ENCODE peak calls at places on chromosomes 11 and 22, in four cellular contexts. One of them, this sample, is unnamed.

GRCh38 chr11:74702383-74703007 is 28.7 kb downstream of the CHRDL2 start:
- DNase-seq in Calu3: peak; percentile 74
- DNase-seq in H9: peak; percentile 80
- DNase-seq in pancreas: peak; percentile 75
- DNase-seq in this sample: peak; percentile 76

GRCh38 chr11:130112071-130112830 is 42.6 kb downstream of the APLP2 start:
- DNase-seq in Calu3: no peak
- DNase-seq in H9: no peak
- DNase-seq in pancreas: no peak
- DNase-seq in this sample: no peak

GRCh38 chr22:24730864-24731263 is 43.7 kb downstream of the PIWIL3 start:
- DNase-seq in Calu3: no peak
- DNase-seq in H9: no peak
- DNase-seq in pancreas: no peak
- DNase-seq in this sample: no peak

GRCh38 chr11:95680169-95680929 is 109.2 kb downstream of the FAM76B start:
- DNase-seq in Calu3: no peak
- DNase-seq in H9: no peak
- DNase-seq in pancreas: no peak
- DNase-seq in this sample: no peak

GRCh38 chr22:50118557-50119168 is 28.9 kb downstream of the MOV10L1 start:
- DNase-seq in Calu3: peak; percentile 27
- DNase-seq in H9: no peak
- DNase-seq in pancreas: no peak
- DNase-seq in this sample: no peak

GRCh38 chr11:31160504-31161422 is 208.8 kb downstream of the DCDC1 start:
- DNase-seq in Calu3: no peak
- DNase-seq in H9: no peak
- DNase-seq in pancreas: no peak
- DNase-seq in this sample: no peak

GRCh38 chr11:103800406-103801114 is 235.9 kb upstream of the DDI1 start:
- DNase-seq in Calu3: no peak
- DNase-seq in H9: peak; percentile 35
- DNase-seq in pancreas: no peak
- DNase-seq in this sample: no peak

GRCh38 chr11:14357843-14358728 is 897 bp downstream of the RRAS2 start:
- DNase-seq in Calu3: peak; percentile 70
- DNase-seq in H9: peak; percentile 72
- DNase-seq in pancreas: peak; percentile 67
- DNase-seq in this sample: peak; percentile 83

GRCh38 chr11:6925636-6926207 is 504 bp upstream of the ZNF215 start:
- DNase-seq in Calu3: no peak
- DNase-seq in H9: peak; percentile 52
- DNase-seq in pancreas: no peak
- DNase-seq in this sample: no peak

GRCh38 chr11:70590356-70590991 is 192.1 kb downstream of the CTTN start:
- DNase-seq in Calu3: no peak
- DNase-seq in H9: no peak
- DNase-seq in pancreas: no peak
- DNase-seq in this sample: no peak

GRCh38 chr11:35583843-35584242 is 34.4 kb upstream of the FJX1 start:
- DNase-seq in Calu3: no peak
- DNase-seq in H9: no peak
- DNase-seq in pancreas: no peak
- DNase-seq in this sample: no peak

GRCh38 chr11:32015435-32015834 is 75.4 kb upstream of the RCN1 start:
- DNase-seq in Calu3: no peak
- DNase-seq in H9: no peak
- DNase-seq in pancreas: no peak
- DNase-seq in this sample: no peak

GRCh38 chr11:103326070-103326794 is 217.0 kb downstream of the DYNC2H1 start:
- DNase-seq in Calu3: peak; percentile 48
- DNase-seq in H9: peak; percentile 78
- DNase-seq in pancreas: peak; percentile 42
- DNase-seq in this sample: peak; percentile 44

GRCh38 chr11:68471360-68472340 is 11.1 kb downstream of the PPP6R3 start:
- DNase-seq in Calu3: no peak
- DNase-seq in H9: no peak
- DNase-seq in pancreas: no peak
- DNase-seq in this sample: no peak

GRCh38 chr11:66815646-66816045 is 27.6 kb upstream of the RCE1 start:
- DNase-seq in Calu3: no peak
- DNase-seq in H9: no peak
- DNase-seq in pancreas: no peak
- DNase-seq in this sample: no peak

GRCh38 chr22:38570841-38571364 is 920 bp upstream of the DMC1 start:
- DNase-seq in Calu3: peak; percentile 39
- DNase-seq in H9: peak; percentile 60
- DNase-seq in pancreas: peak; percentile 23
- DNase-seq in this sample: peak; percentile 28

GRCh38 chr11:77106321-77106720 is 3.7 kb downstream of the OMP start:
- DNase-seq in Calu3: no peak
- DNase-seq in H9: no peak
- DNase-seq in pancreas: peak; percentile 60
- DNase-seq in this sample: no peak

GRCh38 chr11:117146521-117146920 is 2.4 kb downstream of the PAFAH1B2 start:
- DNase-seq in Calu3: no peak
- DNase-seq in H9: no peak
- DNase-seq in pancreas: no peak
- DNase-seq in this sample: no peak

GRCh38 chr11:15038963-15039362 is 34.4 kb upstream of the CALCB start:
- DNase-seq in Calu3: no peak
- DNase-seq in H9: no peak
- DNase-seq in pancreas: no peak
- DNase-seq in this sample: no peak

GRCh38 chr11:67045314-67045713 is 11.3 kb upstream of the RHOD start:
- DNase-seq in Calu3: no peak
- DNase-seq in H9: no peak
- DNase-seq in pancreas: no peak
- DNase-seq in this sample: no peak

GRCh38 chr11:120182790-120183491 is 27.9 kb upstream of the OAF start:
- DNase-seq in Calu3: no peak
- DNase-seq in H9: peak; percentile 73
- DNase-seq in pancreas: peak; percentile 72
- DNase-seq in this sample: peak; percentile 50

GRCh38 chr22:19001204-19001603 is 65.1 kb upstream of the PRODH start:
- DNase-seq in Calu3: no peak
- DNase-seq in H9: no peak
- DNase-seq in pancreas: no peak
- DNase-seq in this sample: no peak

DNA sequence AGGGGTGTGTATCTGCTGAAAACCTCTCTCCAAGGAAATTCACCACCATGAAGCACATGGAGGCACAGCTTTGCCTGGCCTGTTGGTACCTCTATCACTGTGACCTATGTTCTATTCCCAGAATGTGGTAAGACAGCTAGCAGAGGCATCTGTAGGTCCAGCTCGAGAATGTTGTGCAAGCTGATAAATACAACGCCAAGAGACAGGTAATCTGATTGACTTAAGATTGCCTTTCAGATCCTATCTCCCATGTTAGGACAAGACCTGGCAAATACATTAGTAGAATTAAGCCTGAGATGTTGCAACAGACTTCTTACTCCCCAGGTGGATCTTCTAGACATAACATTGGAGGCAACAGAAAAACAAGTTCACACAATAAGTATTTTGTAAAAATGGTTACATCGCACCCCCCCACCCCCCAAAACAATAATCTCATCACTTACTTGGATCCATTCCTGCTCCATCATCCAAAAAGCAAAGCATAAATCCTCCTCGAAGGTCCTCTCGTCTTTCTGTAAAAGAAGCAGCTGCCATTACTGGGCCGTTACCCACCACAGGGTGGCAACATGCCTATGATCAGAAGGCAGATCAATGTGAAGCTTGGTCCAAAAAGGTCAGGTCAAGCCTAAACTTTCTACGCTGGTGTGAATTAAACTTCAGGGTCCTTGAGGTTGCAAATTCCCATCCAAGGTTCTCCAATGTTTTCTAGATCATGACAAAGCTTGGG is 18.5 kb downstream of the MORC2 start:
- DNase-seq in Calu3: no peak
- DNase-seq in H9: no peak
- DNase-seq in pancreas: no peak
- DNase-seq in this sample: no peak
- TF ChIP-seq CTCF in Calu3: no peak
- TF ChIP-seq CTCF in H9: no peak
- TF ChIP-seq CTCF in pancreas: no peak
- TF ChIP-seq CTCF in this sample: no peak

GRCh38 chr11:101439488-101439887 is 144.3 kb downstream of the TRPC6 start:
- DNase-seq in Calu3: no peak
- DNase-seq in H9: no peak
- DNase-seq in pancreas: no peak
- DNase-seq in this sample: no peak
- TF ChIP-seq CTCF in Calu3: no peak
- TF ChIP-seq CTCF in H9: peak; percentile 62
- TF ChIP-seq CTCF in pancreas: no peak
- TF ChIP-seq CTCF in this sample: no peak

GRCh38 chr22:22058649-22059475 is 76.3 kb upstream of the TOP3B start:
- DNase-seq in Calu3: no peak
- DNase-seq in H9: no peak
- DNase-seq in pancreas: no peak
- DNase-seq in this sample: no peak

GRCh38 chr22:22059476-22060002 is 77.0 kb upstream of the TOP3B start:
- DNase-seq in Calu3: no peak
- DNase-seq in H9: no peak
- DNase-seq in pancreas: no peak
- DNase-seq in this sample: no peak

GRCh38 chr22:22060200-22061084 is 77.9 kb upstream of the TOP3B start:
- DNase-seq in Calu3: peak; percentile 85
- DNase-seq in H9: peak; percentile 86
- DNase-seq in pancreas: peak; percentile 42
- DNase-seq in this sample: peak; percentile 86

GRCh38 chr22:22062306-22062793 is 79.8 kb upstream of the TOP3B start:
- DNase-seq in Calu3: no peak
- DNase-seq in H9: no peak
- DNase-seq in pancreas: no peak
- DNase-seq in this sample: no peak

DNA sequence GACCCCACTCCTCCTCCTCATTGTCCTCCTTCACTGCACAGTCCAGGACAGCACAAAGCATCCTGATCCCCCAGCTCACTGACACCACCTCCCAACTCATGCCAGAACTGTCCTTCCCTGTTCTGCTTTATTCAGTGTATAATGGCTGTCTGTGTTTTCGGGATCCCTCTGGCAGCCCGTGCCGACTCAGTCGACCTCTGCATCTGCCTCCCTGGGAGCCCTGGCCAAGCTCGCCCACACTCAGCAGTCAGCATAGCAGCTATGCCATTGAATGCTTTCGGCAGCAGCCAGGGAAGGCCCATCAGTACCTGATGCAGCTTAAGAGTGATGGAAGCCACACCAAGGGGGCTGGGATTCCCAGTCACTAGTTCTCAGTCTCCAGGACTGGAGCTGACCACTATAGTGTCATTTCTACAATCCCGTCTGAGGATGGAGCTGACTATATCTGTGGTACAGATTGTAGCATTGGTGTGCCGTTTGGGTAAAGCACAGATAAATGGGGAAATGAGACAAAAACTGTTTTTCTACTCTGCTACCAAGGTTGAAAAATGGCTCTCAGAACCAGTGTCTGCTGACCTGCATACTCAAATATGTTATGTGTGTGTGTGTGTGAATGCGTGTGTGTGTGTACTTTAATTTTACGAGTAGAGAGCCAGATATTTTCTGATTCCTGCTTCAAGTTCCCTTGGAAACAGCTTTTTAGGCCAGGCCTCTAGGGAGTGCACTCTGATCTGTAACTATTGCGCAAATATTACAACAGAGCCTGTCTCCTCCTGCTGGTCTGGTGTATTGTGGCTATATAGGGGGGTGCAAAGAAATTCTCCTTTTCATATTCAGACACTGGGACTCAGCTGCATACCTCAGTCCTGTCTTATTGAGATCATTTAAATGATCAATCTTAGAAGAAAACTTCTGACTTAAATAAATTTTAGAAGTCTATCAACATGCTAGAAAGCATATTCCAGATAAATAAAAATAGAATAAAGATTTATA is 78.8 kb upstream of the TOP3B start:
- DNase-seq in Calu3: no peak
- DNase-seq in H9: no peak
- DNase-seq in pancreas: no peak
- DNase-seq in this sample: no peak
- TF ChIP-seq CTCF in Calu3: no peak
- TF ChIP-seq CTCF in H9: no peak
- TF ChIP-seq CTCF in pancreas: no peak
- TF ChIP-seq CTCF in this sample: no peak

GRCh38 chr11:19808076-19808911 is 95.7 kb downstream of the NAV2 start:
- DNase-seq in Calu3: no peak
- DNase-seq in H9: no peak
- DNase-seq in pancreas: no peak
- DNase-seq in this sample: no peak
- TF ChIP-seq CTCF in Calu3: no peak
- TF ChIP-seq CTCF in H9: no peak
- TF ChIP-seq CTCF in pancreas: no peak
- TF ChIP-seq CTCF in this sample: no peak

This sample was measured in nephron progenitor cell.